ENCODE peak calls at places on chromosomes 1 and 21, in eight cellular contexts. C is hepatocyte, N is right cardiac atrium, Q is HepG2, G is adrenal gland, I is IMR-90, W is lower lobe of right lung, M is A549. F is an unnamed sample.

GRCh38 chr1:13965770-13966398 is 265.9 kb downstream of the PRDM2 start:
- DNase-seq in G (peak; percentile 48), I (peak; percentile 26), Q (peak; percentile 23), C (peak; percentile 87), M (peak; percentile 35), N (peak; percentile 67), W (no peak), F (peak; percentile 39)

GRCh38 chr21:29697555-29698193 is 242.1 kb downstream of the GRIK1 start:
- DNase-seq in M (no peak), Q (no peak), N (no peak), G (no peak), W (no peak), C (no peak), I (peak; percentile 9), F (no peak)

GRCh38 chr1:40477680-40478057 is 579 bp downstream of the ZFP69 start:
- DNase-seq in M (no peak), I (peak; percentile 16), G (peak; percentile 13), Q (no peak), N (no peak), C (peak; percentile 30), W (no peak), F (no peak)

GRCh38 chr1:29767769-29768425 is 531.6 kb downstream of the PTPRU start:
- DNase-seq in N (no peak), M (no peak), Q (no peak), G (no peak), I (no peak), C (no peak), W (no peak), F (no peak)

GRCh38 chr1:211833174-211833820 is 2.7 kb upstream of the LPGAT1 start:
- DNase-seq in I (no peak), W (no peak), N (no peak), Q (no peak), G (peak; percentile 33), M (no peak), C (no peak), F (no peak)

GRCh38 chr1:181676269-181676668 is 193.0 kb downstream of the CACNA1E start:
- DNase-seq in M (peak; percentile 46), C (peak; percentile 54), I (peak; percentile 4), G (no peak), W (no peak), N (no peak), Q (peak; percentile 23), F (peak; percentile 22)

GRCh38 chr1:111707906-111708305 is 31.3 kb downstream of the INKA2 start:
- DNase-seq in C (no peak), Q (no peak), G (no peak), M (no peak), I (peak; percentile 51), W (peak; percentile 70), N (no peak), F (no peak)

GRCh38 chr1:16441312-16441641 is 753 bp downstream of the NECAP2 start:
- DNase-seq in Q (no peak), M (no peak), C (peak; percentile 35), W (no peak), N (no peak), I (no peak), G (no peak), F (no peak)

DNA sequence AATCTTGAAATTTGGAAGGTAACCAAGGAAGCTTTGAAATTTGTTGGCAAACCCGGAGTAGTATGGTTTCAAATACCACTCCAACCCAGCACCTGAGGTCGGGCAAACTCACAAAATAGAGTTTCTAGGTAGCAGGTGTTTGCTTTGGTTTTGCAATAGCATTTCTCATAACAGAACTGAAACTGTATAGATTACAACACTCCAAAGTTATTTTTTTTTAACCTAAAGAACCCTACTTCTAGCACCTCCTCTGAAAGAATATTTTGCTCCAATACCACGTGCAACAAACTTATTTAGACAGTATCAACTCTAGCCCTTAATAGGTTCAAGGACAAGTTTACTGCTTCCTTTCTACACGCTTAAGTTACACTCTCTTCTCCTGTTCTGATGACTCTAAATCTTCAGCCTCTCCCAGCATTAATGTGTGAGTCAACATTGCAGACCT is 178.5 kb upstream of the FMN2 start:
- DNase-seq in Q (no peak), G (no peak), I (no peak), M (no peak), C (no peak), N (no peak), W (no peak), F (no peak)
- H3K4me3 ChIP-seq in Q (no peak overlapping the region), G (no peak overlapping the region), I (no peak overlapping the region), M (no peak overlapping the region), C (no peak overlapping the region), N (no peak overlapping the region), W (no peak overlapping the region), F (no peak overlapping the region)

GRCh38 chr1:12469493-12469892 is 148.5 kb downstream of the DHRS3 start:
- DNase-seq in M (no peak), N (no peak), G (no peak), Q (no peak), C (no peak), W (no peak), I (no peak), F (peak; percentile 26)

GRCh38 chr1:12472798-12473551 is 145.0 kb downstream of the DHRS3 start:
- DNase-seq in W (no peak), Q (no peak), G (no peak), C (peak; percentile 65), M (no peak), N (peak; percentile 69), I (no peak), F (no peak)

GRCh38 chr1:12473596-12474329 is 144.2 kb downstream of the DHRS3 start:
- DNase-seq in G (no peak), C (no peak), N (peak; percentile 61), I (peak; percentile 30), W (no peak), Q (no peak), M (peak; percentile 44), F (no peak)

GRCh38 chr1:12469990-12470389 is 148.0 kb downstream of the DHRS3 start:
- DNase-seq in M (no peak), C (no peak), Q (no peak), G (no peak), W (no peak), N (no peak), I (no peak), F (no peak)

DNA sequence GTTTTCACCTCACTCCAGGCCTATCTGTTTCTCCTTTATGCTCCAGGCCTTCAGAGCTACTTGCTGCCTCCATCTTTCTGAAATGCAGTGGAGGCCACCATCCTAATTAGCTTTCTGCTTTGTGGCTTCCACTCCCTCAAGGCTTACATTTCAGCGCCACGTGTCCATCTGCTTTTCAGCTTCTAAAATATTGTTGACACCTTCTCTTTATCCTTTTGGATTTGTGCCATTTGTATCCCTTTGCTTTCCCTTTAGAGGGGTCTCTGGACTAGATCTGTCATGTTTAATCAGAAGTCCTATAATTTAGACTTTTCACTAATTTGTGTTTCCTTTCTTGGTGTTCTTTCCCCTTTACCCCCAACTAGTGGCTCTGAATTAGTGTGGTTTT is 145.6 kb downstream of the DHRS3 start:
- DNase-seq in Q (no peak), M (no peak), N (no peak), G (no peak), C (no peak), W (no peak), I (no peak), F (no peak)
- H3K4me1 ChIP-seq in Q (peaks cover 46% of the 10 kb centered on the region), M (peaks cover 23% of the 10 kb centered on the region), N (peaks cover 23% of the 10 kb centered on the region), G (peaks cover 51% of the 10 kb centered on the region), C (peaks cover 62% of the 10 kb centered on the region), W (peaks cover 74% of the 10 kb centered on the region), I (peaks cover 15% of the 10 kb centered on the region), F (no peaks in the 10 kb centered on the region)

GRCh38 chr1:204304067-204304466 is 55.7 kb downstream of the PLEKHA6 start:
- DNase-seq in C (no peak), G (no peak), Q (no peak), I (no peak), N (no peak), M (no peak), W (no peak), F (no peak)

GRCh38 chr1:204302769-204303168 is 57.0 kb downstream of the PLEKHA6 start:
- DNase-seq in C (no peak), I (no peak), G (no peak), W (no peak), N (no peak), M (no peak), Q (no peak), F (no peak)

GRCh38 chr1:204306076-204306475 is 53.7 kb downstream of the PLEKHA6 start:
- DNase-seq in N (no peak), C (no peak), G (no peak), W (no peak), I (no peak), M (no peak), Q (no peak), F (no peak)

GRCh38 chr1:204308023-204308628 is 51.6 kb downstream of the PLEKHA6 start:
- DNase-seq in Q (no peak), M (no peak), N (no peak), W (no peak), G (no peak), C (no peak), I (no peak), F (no peak)

GRCh38 chr1:204307334-204307883 is 52.3 kb downstream of the PLEKHA6 start:
- DNase-seq in N (peak; percentile 65), M (no peak), W (no peak), I (peak; percentile 76), Q (no peak), C (peak; percentile 56), G (no peak), F (no peak)
- H3K4me3 ChIP-seq in N (peak overlapping the region; percentile 1), M (no peak overlapping the region), W (peak overlapping the region; percentile 29), I (peak overlapping the region; percentile 39), Q (no peak overlapping the region), C (no peak overlapping the region), G (no peak overlapping the region), F (no peak overlapping the region)

GRCh38 chr1:226891346-226891745 is 20.9 kb downstream of the PSEN2 start:
- DNase-seq in W (no peak), N (no peak), I (no peak), G (no peak), M (no peak), C (no peak), Q (no peak), F (no peak)

GRCh38 chr1:226893936-226894335 is 23.5 kb downstream of the PSEN2 start:
- DNase-seq in I (no peak), Q (no peak), G (no peak), C (no peak), M (no peak), W (no peak), N (no peak), F (no peak)

GRCh38 chr1:226890331-226891108 is 20.1 kb downstream of the PSEN2 start:
- DNase-seq in G (no peak), C (no peak), I (no peak), W (no peak), N (no peak), Q (no peak), M (no peak), F (no peak)

GRCh38 chr1:226892534-226892895 is 22.1 kb downstream of the PSEN2 start:
- DNase-seq in N (no peak), M (no peak), W (no peak), I (no peak), G (no peak), Q (no peak), C (no peak), F (peak; percentile 44)

DNA sequence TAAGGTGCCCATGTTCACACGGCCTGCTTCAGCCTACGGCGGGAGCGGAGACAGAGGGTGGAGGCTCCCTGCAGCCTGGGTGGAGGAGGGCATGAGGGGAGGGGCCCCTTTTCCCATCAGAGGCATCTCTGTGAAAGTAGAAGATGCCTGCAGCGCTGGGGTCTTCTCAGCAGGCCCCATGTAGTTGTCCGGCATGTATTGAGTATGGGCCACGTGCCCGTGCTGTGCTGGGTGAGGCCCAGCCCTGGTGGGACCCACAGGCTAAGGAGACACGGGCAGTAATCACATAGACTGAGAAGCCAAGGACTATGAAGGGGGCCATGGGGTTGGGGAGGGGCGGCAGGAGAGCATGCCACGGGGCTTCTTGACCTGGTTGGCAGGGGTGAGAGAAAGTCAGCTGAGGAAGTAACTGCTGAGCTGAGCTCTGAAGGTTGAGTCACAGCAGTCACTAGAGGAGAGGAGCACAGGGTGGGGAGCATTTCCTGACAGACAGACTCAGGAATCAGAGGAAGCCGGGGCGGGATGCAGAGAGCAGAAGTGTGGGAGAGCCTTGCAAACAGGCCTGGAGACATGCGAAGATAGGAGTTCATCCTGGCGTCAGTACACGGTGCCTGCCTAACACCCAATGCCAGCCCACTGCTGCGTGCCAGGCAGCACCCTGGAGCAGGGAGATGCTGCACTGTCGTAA is 21.6 kb downstream of the PSEN2 start:
- DNase-seq in W (no peak), C (no peak), Q (no peak), I (peak; percentile 52), M (no peak), G (no peak), N (no peak), F (no peak)
- H3K4me1 ChIP-seq in W (peaks cover 8% of the 10 kb centered on the region), C (no peaks in the 10 kb centered on the region), Q (no peaks in the 10 kb centered on the region), I (no peaks in the 10 kb centered on the region), M (no peaks in the 10 kb centered on the region), G (no peaks in the 10 kb centered on the region), N (no peaks in the 10 kb centered on the region), F (no peaks in the 10 kb centered on the region)

F was measured in BE2C.